ENCODE peak calls at places on chromosome 17, in four cellular contexts. One of them, this sample, is unnamed.
A peak's percentile ranks its signal among the peaks of the same experiment; 100 is the strongest.

GRCh38 chr17:18318122-18318521 is 3.0 kb downstream of the SMCR8 start:
- DNase-seq in GM12878: no peak
- DNase-seq in K562: no peak
- DNase-seq in HepG2: no peak
- DNase-seq in this sample: no peak

GRCh38 chr17:82228842-82229685 is at the start of gene SLC16A3:
- DNase-seq in GM12878: no peak
- DNase-seq in K562: no peak
- DNase-seq in HepG2: no peak
- DNase-seq in this sample: no peak

GRCh38 chr17:75689441-75689873 is 22.3 kb downstream of the SAP30BP start:
- DNase-seq in GM12878: peak; percentile 60
- DNase-seq in K562: no peak
- DNase-seq in HepG2: no peak
- DNase-seq in this sample: no peak

GRCh38 chr17:80990921-80991644 is 558 bp upstream of the CHMP6 start:
- DNase-seq in GM12878: no peak
- DNase-seq in K562: peak; percentile 10
- DNase-seq in HepG2: peak; percentile 82
- DNase-seq in this sample: no peak

GRCh38 chr17:15893333-15894024 is 51.5 kb upstream of the ADORA2B start:
- DNase-seq in GM12878: no peak
- DNase-seq in K562: no peak
- DNase-seq in HepG2: no peak
- DNase-seq in this sample: no peak

GRCh38 chr17:27269201-27269600 is 24.7 kb upstream of the WSB1 start:
- DNase-seq in GM12878: no peak
- DNase-seq in K562: no peak
- DNase-seq in HepG2: no peak
- DNase-seq in this sample: no peak

GRCh38 chr17:6471531-6472465 is 27.5 kb downstream of the PIMREG start:
- DNase-seq in GM12878: no peak
- DNase-seq in K562: peak; percentile 32
- DNase-seq in HepG2: no peak
- DNase-seq in this sample: no peak

GRCh38 chr17:37747222-37747621 is 2.4 kb upstream of the HNF1B start:
- DNase-seq in GM12878: no peak
- DNase-seq in K562: no peak
- DNase-seq in HepG2: no peak
- DNase-seq in this sample: no peak

GRCh38 chr17:39808409-39808997 is 55.6 kb downstream of the IKZF3 start:
- DNase-seq in GM12878: no peak
- DNase-seq in K562: no peak
- DNase-seq in HepG2: no peak
- DNase-seq in this sample: no peak

GRCh38 chr17:82507631-82508175 is 11.8 kb upstream of the FOXK2 start:
- DNase-seq in GM12878: no peak
- DNase-seq in K562: no peak
- DNase-seq in HepG2: peak; percentile 51
- DNase-seq in this sample: no peak

GRCh38 chr17:64115871-64116534 is 13.9 kb downstream of the ERN1 start:
- DNase-seq in GM12878: no peak
- DNase-seq in K562: no peak
- DNase-seq in HepG2: no peak
- DNase-seq in this sample: no peak

GRCh38 chr17:77811521-77811920 is 147.0 kb upstream of the TNRC6C start:
- DNase-seq in GM12878: no peak
- DNase-seq in K562: no peak
- DNase-seq in HepG2: no peak
- DNase-seq in this sample: no peak

GRCh38 chr17:382644-383533 is 30.3 kb upstream of the RPH3AL start:
- DNase-seq in GM12878: no peak
- DNase-seq in K562: no peak
- DNase-seq in HepG2: peak; percentile 65
- DNase-seq in this sample: no peak

GRCh38 chr17:40312131-40312731 is 3.3 kb downstream of the RARA start:
- DNase-seq in GM12878: no peak
- DNase-seq in K562: no peak
- DNase-seq in HepG2: no peak
- DNase-seq in this sample: no peak

GRCh38 chr17:29958947-29959657 is 17.7 kb downstream of the EFCAB5 start:
- DNase-seq in GM12878: no peak
- DNase-seq in K562: no peak
- DNase-seq in HepG2: no peak
- DNase-seq in this sample: no peak

GRCh38 chr17:46770818-46771600 is 47.5 kb downstream of the WNT3 start:
- DNase-seq in GM12878: no peak
- DNase-seq in K562: peak; percentile 88
- DNase-seq in HepG2: peak; percentile 50
- DNase-seq in this sample: peak; percentile 69

GRCh38 chr17:63545302-63545928 is 4.9 kb upstream of the DCAF7 start:
- DNase-seq in GM12878: no peak
- DNase-seq in K562: no peak
- DNase-seq in HepG2: no peak
- DNase-seq in this sample: no peak

GRCh38 chr17:50051606-50052005 is 4.3 kb upstream of the ITGA3 start:
- DNase-seq in GM12878: no peak
- DNase-seq in K562: no peak
- DNase-seq in HepG2: no peak
- DNase-seq in this sample: no peak

GRCh38 chr17:64520359-64520758 is 13.6 kb downstream of the CEP95 start:
- DNase-seq in GM12878: no peak
- DNase-seq in K562: no peak
- DNase-seq in HepG2: no peak
- DNase-seq in this sample: no peak

GRCh38 chr17:7384489-7385081 is 3.7 kb downstream of the TNK1 start:
- DNase-seq in GM12878: no peak
- DNase-seq in K562: no peak
- DNase-seq in HepG2: no peak
- DNase-seq in this sample: no peak

GRCh38 chr17:5418858-5419355 is 555 bp downstream of the NUP88 start:
- DNase-seq in GM12878: peak; percentile 84
- DNase-seq in K562: no peak
- DNase-seq in HepG2: peak; percentile 17
- DNase-seq in this sample: no peak

GRCh38 chr17:1490643-1491405 is 1.7 kb downstream of the MYO1C start:
- DNase-seq in GM12878: no peak
- DNase-seq in K562: peak; percentile 65
- DNase-seq in HepG2: peak; percentile 35
- DNase-seq in this sample: peak; percentile 49

GRCh38 chr17:78342438-78343098 is 17.3 kb downstream of the SOCS3 start:
- DNase-seq in GM12878: no peak
- DNase-seq in K562: no peak
- DNase-seq in HepG2: no peak
- DNase-seq in this sample: no peak

GRCh38 chr17:50807014-50807413 is 28.4 kb upstream of the WFIKKN2 start:
- DNase-seq in GM12878: no peak
- DNase-seq in K562: no peak
- DNase-seq in HepG2: no peak
- DNase-seq in this sample: no peak

GRCh38 chr17:15453782-15454181 is 13.6 kb downstream of the CDRT4 start:
- DNase-seq in GM12878: no peak
- DNase-seq in K562: no peak
- DNase-seq in HepG2: no peak
- DNase-seq in this sample: no peak

GRCh38 chr17:27256225-27257030 is 37.5 kb upstream of the WSB1 start:
- DNase-seq in GM12878: no peak
- DNase-seq in K562: no peak
- DNase-seq in HepG2: peak; percentile 72
- DNase-seq in this sample: no peak

GRCh38 chr17:41678907-41679739 is 9.6 kb upstream of the EIF1 start:
- DNase-seq in GM12878: peak; percentile 84
- DNase-seq in K562: peak; percentile 74
- DNase-seq in HepG2: no peak
- DNase-seq in this sample: no peak

GRCh38 chr17:57488856-57489255 is 232.5 kb downstream of the MSI2 start:
- DNase-seq in GM12878: no peak
- DNase-seq in K562: no peak
- DNase-seq in HepG2: no peak
- DNase-seq in this sample: no peak
- TF ChIP-seq SP1 in GM12878: no peak
- TF ChIP-seq SP1 in K562: no peak
- TF ChIP-seq SP1 in HepG2: no peak
- TF ChIP-seq SP1 in this sample: no peak

GRCh38 chr17:79517812-79518211 is 93.0 kb downstream of the RBFOX3 start:
- DNase-seq in GM12878: no peak
- DNase-seq in K562: no peak
- DNase-seq in HepG2: no peak
- DNase-seq in this sample: no peak
- TF ChIP-seq TARDBP in GM12878: no peak
- TF ChIP-seq TARDBP in K562: no peak
- TF ChIP-seq TARDBP in HepG2: no peak
- TF ChIP-seq TARDBP in this sample: no peak

GRCh38 chr17:74203439-74204240 is at the start of gene RPL38:
- DNase-seq in GM12878: peak; percentile 91
- DNase-seq in K562: peak; percentile 86
- DNase-seq in HepG2: peak; percentile 98
- DNase-seq in this sample: peak; percentile 91
- TF ChIP-seq SP1 in GM12878: peak; percentile 81
- TF ChIP-seq SP1 in K562: peak; percentile 79
- TF ChIP-seq SP1 in HepG2: no peak
- TF ChIP-seq SP1 in this sample: no peak

DNA sequence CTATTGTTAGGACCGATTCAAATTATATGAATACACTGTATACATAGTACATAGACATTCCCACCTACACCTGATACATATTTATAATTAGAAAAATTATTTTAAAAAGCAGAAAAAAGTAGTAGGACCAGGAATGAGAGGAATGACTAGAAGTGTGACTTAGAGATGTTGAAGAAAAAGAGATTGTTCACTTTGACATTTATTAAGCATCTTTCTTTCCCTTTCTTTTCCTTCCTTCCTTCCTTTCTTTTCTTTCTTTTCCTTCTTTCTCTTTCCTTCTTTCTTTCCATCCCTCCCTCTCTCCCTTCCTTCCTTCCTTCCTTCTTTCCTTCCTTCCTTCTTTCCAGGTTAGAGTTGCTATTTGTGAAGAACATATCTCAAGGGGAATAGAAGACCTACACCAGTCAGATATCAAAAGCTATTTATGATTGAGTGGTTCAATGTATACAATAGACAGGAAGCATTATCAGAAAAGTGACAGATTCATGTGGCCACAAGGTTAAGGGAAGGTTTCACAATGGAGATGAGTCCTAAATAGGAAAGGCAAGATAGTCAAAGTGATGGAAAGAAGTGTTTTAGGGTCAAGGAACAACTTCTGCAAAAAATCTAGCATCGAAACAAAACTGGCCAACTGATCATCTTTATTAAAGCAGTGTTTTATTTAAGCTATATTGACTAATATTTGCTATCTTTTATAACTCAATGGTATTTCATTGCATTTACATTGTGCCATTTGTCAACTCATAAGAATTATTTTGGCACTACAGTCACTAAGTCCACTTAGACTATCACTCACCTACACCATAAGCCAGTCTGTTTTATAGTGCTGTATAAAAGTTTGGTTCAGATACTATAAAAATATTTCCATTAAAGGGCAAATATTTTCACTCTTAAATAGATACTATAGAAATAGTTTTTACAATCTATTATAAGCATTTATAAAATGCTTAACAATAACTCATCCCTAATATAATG is 54.1 kb upstream of the NACA2 start:
- DNase-seq in GM12878: no peak
- DNase-seq in K562: no peak
- DNase-seq in HepG2: no peak
- DNase-seq in this sample: no peak
- TF ChIP-seq TARDBP in GM12878: no peak
- TF ChIP-seq TARDBP in K562: no peak
- TF ChIP-seq TARDBP in HepG2: no peak
- TF ChIP-seq TARDBP in this sample: no peak

GRCh38 chr17:76709077-76709950 is 1.5 kb downstream of the MXRA7 start:
- DNase-seq in GM12878: no peak
- DNase-seq in K562: no peak
- DNase-seq in HepG2: peak; percentile 41
- DNase-seq in this sample: peak; percentile 81
- TF ChIP-seq SP1 in GM12878: no peak
- TF ChIP-seq SP1 in K562: no peak
- TF ChIP-seq SP1 in HepG2: no peak
- TF ChIP-seq SP1 in this sample: no peak

DNA sequence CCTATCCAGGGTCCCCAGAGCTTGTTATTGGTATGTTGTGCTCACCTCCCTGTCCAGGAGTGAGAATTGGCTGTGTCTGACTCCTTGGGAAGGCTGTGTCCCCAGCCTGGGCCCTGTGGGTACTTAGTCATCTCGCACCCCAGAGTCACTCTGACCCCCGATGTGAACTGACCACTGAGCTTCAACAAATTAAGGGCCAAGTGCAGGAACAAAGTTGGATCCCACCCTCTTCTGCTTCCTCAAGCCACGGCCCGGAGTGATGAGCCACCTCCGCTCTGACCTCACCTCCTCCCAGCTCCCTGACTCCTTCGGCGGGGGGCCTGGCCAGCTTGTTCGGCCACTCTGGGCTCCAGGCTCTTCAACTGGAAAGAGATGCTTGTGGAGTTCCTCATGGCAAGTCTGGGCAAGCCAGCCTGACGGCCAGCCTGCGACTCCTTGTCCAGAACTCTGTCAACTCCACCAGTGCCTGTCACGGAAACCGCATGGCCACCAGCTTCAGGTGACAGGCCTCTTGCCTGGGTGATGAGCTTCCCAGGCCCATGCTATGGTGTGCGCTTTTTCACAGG is 22.3 kb upstream of the MPRIP start:
- DNase-seq in GM12878: no peak
- DNase-seq in K562: no peak
- DNase-seq in HepG2: no peak
- DNase-seq in this sample: no peak
- TF ChIP-seq TARDBP in GM12878: no peak
- TF ChIP-seq TARDBP in K562: no peak
- TF ChIP-seq TARDBP in HepG2: no peak
- TF ChIP-seq TARDBP in this sample: no peak

GRCh38 chr17:13353590-13353989 is 248.1 kb downstream of the HS3ST3A1 start:
- DNase-seq in GM12878: no peak
- DNase-seq in K562: no peak
- DNase-seq in HepG2: no peak
- DNase-seq in this sample: no peak

GRCh38 chr17:13346996-13347762 is 254.6 kb downstream of the HS3ST3A1 start:
- DNase-seq in GM12878: no peak
- DNase-seq in K562: no peak
- DNase-seq in HepG2: peak; percentile 31
- DNase-seq in this sample: no peak

GRCh38 chr17:13352747-13353415 is 248.8 kb downstream of the HS3ST3A1 start:
- DNase-seq in GM12878: no peak
- DNase-seq in K562: no peak
- DNase-seq in HepG2: no peak
- DNase-seq in this sample: no peak

GRCh38 chr17:13350466-13350865 is 251.3 kb downstream of the HS3ST3A1 start:
- DNase-seq in GM12878: no peak
- DNase-seq in K562: no peak
- DNase-seq in HepG2: no peak
- DNase-seq in this sample: no peak

DNA sequence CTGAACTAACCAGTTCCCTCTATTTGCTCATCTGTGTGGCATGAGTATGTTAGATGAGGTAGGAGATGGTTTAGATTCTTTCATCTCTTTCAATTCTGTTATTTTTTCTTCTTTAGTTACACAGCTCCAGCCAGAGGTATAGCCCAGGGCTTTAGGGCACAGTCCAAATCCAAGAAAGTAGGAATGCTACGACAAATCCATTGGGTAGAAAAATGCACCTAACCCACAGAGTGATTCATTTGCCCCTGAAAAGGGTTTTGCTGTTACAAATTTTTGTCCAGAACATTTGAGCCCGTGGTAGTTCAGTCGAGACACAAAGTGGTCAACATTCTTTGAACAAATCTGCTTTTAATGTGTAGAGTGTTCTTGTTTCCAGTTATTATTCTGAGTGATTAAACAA is 250.7 kb downstream of the HS3ST3A1 start:
- DNase-seq in GM12878: no peak
- DNase-seq in K562: no peak
- DNase-seq in HepG2: no peak
- DNase-seq in this sample: no peak
- TF ChIP-seq SP1 in GM12878: no peak
- TF ChIP-seq SP1 in K562: no peak
- TF ChIP-seq SP1 in HepG2: no peak
- TF ChIP-seq SP1 in this sample: no peak

This sample was measured in HEK293T.